ENCODE peak calls at places on chromosomes 2 and 18, in nine cellular contexts. One of them, this sample, is unnamed.

GRCh38 chr2:4024561-4024960 is 321.2 kb downstream of the DCDC2C start:
- DNase-seq in H9: no peak
- DNase-seq in lung microvascular endothelial cell: no peak
- DNase-seq in head of caudate nucleus: no peak
- DNase-seq in A673: no peak
- DNase-seq in HCT116: no peak
- DNase-seq in HuH-7.5: no peak
- DNase-seq in CD4-positive, CD25-positive, alpha-beta regulatory T cell: no peak
- DNase-seq in iPS DF 19.7: no peak
- DNase-seq in this sample: no peak

GRCh38 chr2:189142893-189143759 is 36.4 kb downstream of the COL5A2 start:
- DNase-seq in H9: peak; percentile 60
- DNase-seq in head of caudate nucleus: no peak
- DNase-seq in lung microvascular endothelial cell: peak; percentile 76
- DNase-seq in iPS DF 19.7: peak; percentile 33
- DNase-seq in HuH-7.5: no peak
- DNase-seq in A673: peak; percentile 82
- DNase-seq in HCT116: peak; percentile 62
- DNase-seq in CD4-positive, CD25-positive, alpha-beta regulatory T cell: peak; percentile 75
- DNase-seq in this sample: no peak

GRCh38 chr2:121400206-121400605 is 115.2 kb upstream of the TFCP2L1 start:
- DNase-seq in iPS DF 19.7: no peak
- DNase-seq in H9: no peak
- DNase-seq in head of caudate nucleus: no peak
- DNase-seq in lung microvascular endothelial cell: no peak
- DNase-seq in A673: no peak
- DNase-seq in HuH-7.5: no peak
- DNase-seq in CD4-positive, CD25-positive, alpha-beta regulatory T cell: no peak
- DNase-seq in HCT116: no peak
- DNase-seq in this sample: peak; percentile 18

GRCh38 chr2:233171344-233171743 is 80.1 kb upstream of the ATG16L1 start:
- DNase-seq in iPS DF 19.7: no peak
- DNase-seq in H9: no peak
- DNase-seq in HuH-7.5: no peak
- DNase-seq in head of caudate nucleus: no peak
- DNase-seq in HCT116: no peak
- DNase-seq in CD4-positive, CD25-positive, alpha-beta regulatory T cell: no peak
- DNase-seq in lung microvascular endothelial cell: no peak
- DNase-seq in A673: no peak
- DNase-seq in this sample: no peak

GRCh38 chr18:23204589-23205235 is 69.4 kb downstream of the CABLES1 start:
- DNase-seq in A673: no peak
- DNase-seq in head of caudate nucleus: no peak
- DNase-seq in lung microvascular endothelial cell: no peak
- DNase-seq in HuH-7.5: no peak
- DNase-seq in H9: no peak
- DNase-seq in CD4-positive, CD25-positive, alpha-beta regulatory T cell: no peak
- DNase-seq in HCT116: no peak
- DNase-seq in iPS DF 19.7: no peak
- DNase-seq in this sample: no peak

GRCh38 chr18:7017013-7017412 is 100.6 kb downstream of the LAMA1 start:
- DNase-seq in lung microvascular endothelial cell: no peak
- DNase-seq in iPS DF 19.7: no peak
- DNase-seq in A673: no peak
- DNase-seq in CD4-positive, CD25-positive, alpha-beta regulatory T cell: no peak
- DNase-seq in HCT116: no peak
- DNase-seq in H9: no peak
- DNase-seq in HuH-7.5: no peak
- DNase-seq in head of caudate nucleus: no peak
- DNase-seq in this sample: no peak

GRCh38 chr18:48418409-48419267 is 9.5 kb upstream of the ZBTB7C start:
- DNase-seq in H9: no peak
- DNase-seq in lung microvascular endothelial cell: no peak
- DNase-seq in HuH-7.5: no peak
- DNase-seq in head of caudate nucleus: no peak
- DNase-seq in A673: no peak
- DNase-seq in HCT116: no peak
- DNase-seq in CD4-positive, CD25-positive, alpha-beta regulatory T cell: no peak
- DNase-seq in iPS DF 19.7: no peak
- DNase-seq in this sample: no peak

GRCh38 chr2:231386446-231386845 is 9.1 kb upstream of the B3GNT7 start:
- DNase-seq in head of caudate nucleus: no peak
- DNase-seq in A673: no peak
- DNase-seq in iPS DF 19.7: no peak
- DNase-seq in lung microvascular endothelial cell: no peak
- DNase-seq in H9: no peak
- DNase-seq in HuH-7.5: no peak
- DNase-seq in HCT116: no peak
- DNase-seq in CD4-positive, CD25-positive, alpha-beta regulatory T cell: no peak
- DNase-seq in this sample: peak; percentile 88

GRCh38 chr2:219576505-219577388 is 4.6 kb downstream of the INHA start:
- DNase-seq in HCT116: no peak
- DNase-seq in lung microvascular endothelial cell: no peak
- DNase-seq in H9: peak; percentile 70
- DNase-seq in HuH-7.5: peak; percentile 76
- DNase-seq in head of caudate nucleus: peak; percentile 33
- DNase-seq in iPS DF 19.7: no peak
- DNase-seq in CD4-positive, CD25-positive, alpha-beta regulatory T cell: no peak
- DNase-seq in A673: no peak
- DNase-seq in this sample: peak; percentile 6

GRCh38 chr18:61581578-61582204 is 248.5 kb downstream of the CDH20 start:
- DNase-seq in H9: peak; percentile 93
- DNase-seq in HCT116: peak; percentile 22
- DNase-seq in lung microvascular endothelial cell: peak; percentile 83
- DNase-seq in head of caudate nucleus: peak; percentile 67
- DNase-seq in iPS DF 19.7: no peak
- DNase-seq in CD4-positive, CD25-positive, alpha-beta regulatory T cell: peak; percentile 41
- DNase-seq in HuH-7.5: peak; percentile 32
- DNase-seq in A673: peak; percentile 79
- DNase-seq in this sample: peak; percentile 23

GRCh38 chr2:209472386-209472832 is 48.6 kb downstream of the MAP2 start:
- DNase-seq in H9: no peak
- DNase-seq in A673: peak; percentile 58
- DNase-seq in HuH-7.5: no peak
- DNase-seq in lung microvascular endothelial cell: peak; percentile 21
- DNase-seq in head of caudate nucleus: no peak
- DNase-seq in HCT116: no peak
- DNase-seq in CD4-positive, CD25-positive, alpha-beta regulatory T cell: no peak
- DNase-seq in iPS DF 19.7: no peak
- DNase-seq in this sample: peak; percentile 64

GRCh38 chr2:24191848-24192247 is 17.0 kb downstream of the FAM228A start:
- DNase-seq in A673: no peak
- DNase-seq in HuH-7.5: no peak
- DNase-seq in lung microvascular endothelial cell: no peak
- DNase-seq in CD4-positive, CD25-positive, alpha-beta regulatory T cell: no peak
- DNase-seq in H9: no peak
- DNase-seq in iPS DF 19.7: no peak
- DNase-seq in HCT116: no peak
- DNase-seq in head of caudate nucleus: no peak
- DNase-seq in this sample: no peak

This sample was measured in astrocyte.